ENCODE peak calls at places on chromosome 1, in ten cellular contexts. V is uterus, T is fibroblast of lung, E is neural progenitor cell, R is PC-3, P is body of pancreas, N is vagina, U is left ventricle myocardium inferior, B is IMR-90, H is A673. I is an unnamed sample.

GRCh38 chr1:118151312-118151937 is 33.6 kb downstream of the SPAG17 start:
- DNase-seq in P (peak), V (peak), U (no peak), T (peak), H (peak), N (no peak), R (peak), E (peak), B (peak), I (peak)

GRCh38 chr1:218557731-218558130 is 212.6 kb downstream of the TGFB2 start:
- DNase-seq in B (no peak), E (no peak), T (peak), N (no peak), R (peak), P (peak), H (peak), V (no peak), U (no peak), I (no peak)

GRCh38 chr1:119674835-119675289 is 26.8 kb upstream of the ZNF697 start:
- DNase-seq in B (peak), T (peak), V (peak), N (no peak), H (peak), U (no peak), R (peak), E (no peak), P (peak), I (peak)

GRCh38 chr1:92085727-92086126 is 5.6 kb downstream of the BTBD8 start:
- DNase-seq in P (no peak), B (no peak), T (no peak), U (no peak), H (peak), E (peak), R (no peak), V (no peak), N (no peak), I (no peak)

GRCh38 chr1:233163696-233164095 is 131.8 kb downstream of the PCNX2 start:
- DNase-seq in V (no peak), E (no peak), N (no peak), U (no peak), H (no peak), B (no peak), P (no peak), T (no peak), R (no peak), I (no peak)

GRCh38 chr1:202143011-202143767 is 1.3 kb downstream of the ARL8A start:
- DNase-seq in N (no peak), V (no peak), E (no peak), R (peak), B (no peak), P (peak), T (peak), U (peak), H (no peak), I (peak)

GRCh38 chr1:84163123-84164038 is 19.3 kb downstream of the PRKACB start:
- DNase-seq in H (no peak), P (no peak), T (no peak), N (no peak), R (no peak), B (no peak), E (no peak), V (no peak), U (no peak), I (no peak)

GRCh38 chr1:167409183-167409582 is 109.1 kb downstream of the CD247 start:
- DNase-seq in R (peak), E (no peak), V (no peak), H (no peak), N (no peak), B (no peak), U (no peak), T (no peak), P (no peak), I (peak)

GRCh38 chr1:244450597-244451538 is 841 bp downstream of the ADSS2 start:
- DNase-seq in R (peak), E (peak), V (peak), B (peak), P (peak), N (no peak), T (peak), U (peak), H (peak), I (peak)

GRCh38 chr1:45177452-45177851 is 29.0 kb downstream of the ZSWIM5 start:
- DNase-seq in P (no peak), R (peak), V (no peak), T (no peak), B (peak), H (no peak), U (no peak), E (no peak), N (no peak), I (peak)

GRCh38 chr1:81801834-81802531 is 1.2 kb downstream of the ADGRL2 start:
- DNase-seq in N (no peak), H (peak), R (no peak), P (peak), E (peak), B (peak), V (peak), U (peak), T (peak), I (peak)

GRCh38 chr1:161484613-161485012 is 20.6 kb upstream of the FCGR2A start:
- DNase-seq in N (no peak), R (peak), P (no peak), B (no peak), T (no peak), V (no peak), H (no peak), U (no peak), E (no peak), I (no peak)

GRCh38 chr1:241612533-241613505 is 27.4 kb downstream of the CHML start:
- DNase-seq in R (peak), V (no peak), E (no peak), T (peak), N (no peak), P (no peak), B (peak), U (no peak), H (no peak), I (peak)

GRCh38 chr1:78665809-78666208 is 16.2 kb downstream of the IFI44 start:
- DNase-seq in R (no peak), N (no peak), U (no peak), E (no peak), H (no peak), V (no peak), B (no peak), T (no peak), P (no peak), I (no peak)

GRCh38 chr1:230262867-230263572 is 163.1 kb downstream of the PGBD5 start:
- DNase-seq in N (no peak), R (no peak), B (no peak), V (no peak), U (no peak), H (no peak), P (no peak), E (no peak), T (no peak), I (no peak)

GRCh38 chr1:201648911-201649775 is 110.2 kb downstream of the NAV1 start:
- DNase-seq in V (peak), N (no peak), U (peak), T (peak), R (no peak), P (peak), B (peak), H (peak), E (peak), I (peak)

GRCh38 chr1:201774224-201774982 is 54.6 kb upstream of the IPO9 start:
- DNase-seq in B (peak), T (peak), R (no peak), V (no peak), P (no peak), E (no peak), H (no peak), N (no peak), U (no peak), I (no peak)

GRCh38 chr1:1554926-1555915 is 14.8 kb upstream of the TMEM240 start:
- DNase-seq in V (no peak), N (no peak), B (peak), P (no peak), U (no peak), T (peak), E (no peak), H (peak), R (peak), I (peak)

GRCh38 chr1:235100124-235100801 is 28.4 kb downstream of the TOMM20 start:
- DNase-seq in N (no peak), B (no peak), H (no peak), P (no peak), V (no peak), T (no peak), E (peak), R (no peak), U (no peak), I (no peak)

GRCh38 chr1:40830419-40830943 is 31.7 kb downstream of the CITED4 start:
- DNase-seq in V (no peak), B (no peak), U (no peak), T (no peak), R (no peak), E (no peak), H (no peak), P (no peak), N (no peak), I (no peak)

GRCh38 chr1:200226268-200226968 is 183.4 kb downstream of the ZNF281 start:
- DNase-seq in T (peak), B (peak), V (no peak), U (no peak), R (no peak), E (peak), H (peak), P (peak), N (no peak), I (no peak)

GRCh38 chr1:225021037-225021436 is 91.6 kb downstream of the DNAH14 start:
- DNase-seq in E (no peak), V (no peak), R (no peak), T (peak), B (no peak), H (no peak), U (no peak), P (no peak), N (no peak), I (no peak)

GRCh38 chr1:54679055-54679643 is 36.5 kb upstream of the TTC4 start:
- DNase-seq in U (no peak), H (no peak), P (no peak), B (no peak), R (no peak), V (no peak), N (no peak), E (no peak), T (no peak), I (no peak)

GRCh38 chr1:109425902-109426277 is 358 bp downstream of the PSMA5 start:
- DNase-seq in B (peak), T (peak), R (peak), N (no peak), P (peak), U (no peak), V (no peak), H (peak), E (no peak), I (peak)

GRCh38 chr1:14742181-14742980 is 143.9 kb downstream of the KAZN start:
- DNase-seq in R (peak), B (peak), P (no peak), V (no peak), E (no peak), H (peak), T (peak), N (no peak), U (no peak), I (peak)

GRCh38 chr1:202850593-202851362 is 38.2 kb downstream of the RABIF start:
- DNase-seq in R (no peak), B (no peak), H (no peak), N (no peak), E (no peak), P (no peak), V (no peak), T (no peak), U (no peak), I (no peak)

GRCh38 chr1:64516803-64517568 is 47.1 kb downstream of the CACHD1 start:
- DNase-seq in P (no peak), R (peak), H (no peak), B (peak), N (no peak), V (no peak), T (peak), U (no peak), E (no peak), I (peak)

GRCh38 chr1:30911061-30911954 is 2.8 kb upstream of the SDC3 start:
- DNase-seq in E (peak), H (peak), T (peak), U (peak), V (peak), R (peak), B (peak), N (no peak), P (peak), I (peak)
- TF ChIP-seq CTCF in E (peak), H (peak), T (peak), U (peak), V (peak), R (peak), B (peak), N (peak), P (peak), I (peak)

GRCh38 chr1:2583871-2584341 is 2.7 kb upstream of the PRXL2B start:
- DNase-seq in U (no peak), T (no peak), N (no peak), H (no peak), E (peak), R (no peak), P (peak), V (no peak), B (peak), I (no peak)
- H3K27ac ChIP-seq in U (no peak), T (no peak), N (no peak), H (no peak), E (no peak), R (no peak), P (no peak), V (no peak), B (no peak), I (peak)

GRCh38 chr1:87334351-87335174 is 5.9 kb downstream of the LMO4 start:
- DNase-seq in V (peak), P (peak), E (peak), H (peak), B (peak), T (peak), U (no peak), R (peak), N (no peak), I (peak)
- TF ChIP-seq CTCF in V (no peak), P (no peak), E (peak), H (no peak), B (peak), T (no peak), U (no peak), R (no peak), N (no peak), I (no peak)

DNA sequence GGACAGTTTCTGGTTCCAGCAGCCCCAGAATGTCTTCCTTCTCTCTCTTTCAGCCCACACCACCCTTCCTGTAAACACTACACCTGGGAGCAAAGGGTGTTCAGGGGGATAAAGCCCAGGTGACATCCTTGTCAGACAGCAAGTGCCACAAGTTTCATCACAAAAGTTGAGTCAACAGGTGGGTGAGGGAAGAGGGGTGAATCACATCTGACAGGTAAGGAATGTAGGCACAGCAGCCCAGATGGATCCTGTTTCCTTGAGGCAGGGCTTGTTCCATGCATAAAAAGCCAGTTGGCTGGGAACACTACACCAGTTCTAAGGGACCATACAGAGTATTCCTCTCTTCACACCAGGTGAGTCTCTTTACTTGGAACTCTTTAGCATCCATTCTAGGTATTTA is at the start of gene SPRR1B:
- DNase-seq in T (no peak), V (no peak), E (no peak), B (no peak), P (no peak), U (no peak), R (peak), N (no peak), H (no peak), I (peak)
- H3K27ac ChIP-seq in T (no peak), V (no peak), E (no peak), B (no peak), P (no peak), U (no peak), R (no peak), N (no peak), H (no peak), I (no peak)